ENCODE peak calls at places on chromosomes 1 and 21, in seven cellular contexts. F is stimulated activated CD4-positive, alpha-beta T cell treated with anti-CD3 and anti-CD28 coated beads, Interleukin-1b, Interleukin-23, amount 100 ng/mL, for 24 hours; R is amniotic stem cell; K is GM12891; C is AG04449; S is globus pallidus; J is epithelial cell of proximal tubule. P is an unnamed sample.

GRCh38 chr1:160217466-160218165 is 12.4 kb downstream of the PEA15 start:
- DNase-seq in R (no peak), K (no peak), J (no peak), C (no peak), S (no peak), F (no peak), P (peak; percentile 55)

GRCh38 chr1:69967245-69967766 is 238.1 kb downstream of the LRRC40 start:
- DNase-seq in C (no peak), F (no peak), R (no peak), S (no peak), K (no peak), J (no peak), P (no peak)

GRCh38 chr1:64082459-64082858 is 121.0 kb upstream of the UBE2U start:
- DNase-seq in J (no peak), F (no peak), C (peak; percentile 42), K (no peak), R (peak; percentile 55), S (no peak), P (no peak)

GRCh38 chr21:31706562-31706961 is 25.4 kb downstream of the SCAF4 start:
- DNase-seq in R (no peak), J (no peak), F (no peak), C (no peak), K (no peak), S (no peak), P (no peak)

GRCh38 chr1:182069028-182069466 is 7.5 kb upstream of the ZNF648 start:
- DNase-seq in S (peak; percentile 57), J (no peak), R (no peak), F (no peak), K (peak; percentile 50), C (no peak), P (no peak)

GRCh38 chr1:112852276-112852675 is 103.7 kb downstream of the SLC16A1 start:
- DNase-seq in C (no peak), J (no peak), S (no peak), K (no peak), R (no peak), F (no peak), P (no peak)

GRCh38 chr1:6635161-6635909 is 10.7 kb downstream of the THAP3 start:
- DNase-seq in C (no peak), F (no peak), J (no peak), S (no peak), K (no peak), R (no peak), P (no peak)

GRCh38 chr1:80083892-80084291 is 1077.4 kb upstream of the ADGRL4 start:
- DNase-seq in J (no peak), K (no peak), S (no peak), R (no peak), F (no peak), C (no peak), P (no peak)

GRCh38 chr1:220878223-220879081 is 791 bp upstream of the HLX start:
- DNase-seq in C (no peak), J (no peak), K (peak; percentile 23), F (no peak), S (peak; percentile 18), R (no peak), P (no peak)

GRCh38 chr1:156319664-156320063 is 18.4 kb downstream of the CCT3 start:
- DNase-seq in C (no peak), S (peak; percentile 16), R (no peak), F (no peak), J (no peak), K (no peak), P (no peak)

GRCh38 chr1:164624393-164624792 is 65.4 kb downstream of the PBX1 start:
- DNase-seq in C (no peak), S (no peak), F (no peak), J (no peak), K (no peak), R (no peak), P (no peak)

GRCh38 chr21:34852438-34852837 is 183.6 kb downstream of the CLIC6 start:
- DNase-seq in R (no peak), J (no peak), C (no peak), S (no peak), K (no peak), F (no peak), P (no peak)

GRCh38 chr1:157166581-157166980 is 28.4 kb upstream of the ETV3 start:
- DNase-seq in F (no peak), J (no peak), S (no peak), R (no peak), K (no peak), C (no peak), P (no peak)

GRCh38 chr1:160244209-160244608 is 18.1 kb downstream of the DCAF8 start:
- DNase-seq in J (no peak), C (no peak), F (no peak), K (no peak), S (no peak), R (no peak), P (no peak)

GRCh38 chr1:34984435-34985062 is 598 bp downstream of the TMEM35B start:
- DNase-seq in R (no peak), F (peak; percentile 16), S (peak; percentile 10), J (no peak), K (no peak), C (no peak), P (peak; percentile 63)

GRCh38 chr1:184110253-184111204 is 59.0 kb downstream of the TSEN15 start:
- DNase-seq in J (no peak), S (no peak), F (no peak), C (no peak), R (no peak), K (no peak), P (no peak)

GRCh38 chr1:78437941-78438340 is 52.8 kb upstream of the PTGFR start:
- DNase-seq in C (no peak), F (no peak), K (no peak), S (no peak), J (no peak), R (no peak), P (no peak)

GRCh38 chr1:3011631-3012510 is 9.4 kb upstream of the ACTRT2 start:
- DNase-seq in J (no peak), C (no peak), R (no peak), S (peak; percentile 73), F (no peak), K (no peak), P (no peak)

GRCh38 chr1:117284408-117285215 is 73.9 kb upstream of the VTCN1 start:
- DNase-seq in K (no peak), C (peak; percentile 37), R (peak; percentile 56), S (peak; percentile 64), J (peak; percentile 47), F (no peak), P (no peak)

GRCh38 chr1:47623174-47623940 is 185.5 kb downstream of the FOXD2 start:
- DNase-seq in F (no peak), C (no peak), R (no peak), K (no peak), J (no peak), S (no peak), P (no peak)

GRCh38 chr1:23122023-23122738 is 46.5 kb downstream of the LUZP1 start:
- DNase-seq in C (no peak), R (no peak), S (no peak), J (no peak), F (no peak), K (no peak), P (no peak)

GRCh38 chr1:181038399-181038873 is 4.7 kb downstream of the MR1 start:
- DNase-seq in K (no peak), S (peak; percentile 63), J (no peak), F (no peak), R (no peak), C (no peak), P (no peak)

GRCh38 chr1:153577138-153577537 is 11.5 kb upstream of the S100A2 start:
- DNase-seq in F (no peak), S (no peak), K (no peak), C (no peak), R (no peak), J (no peak), P (no peak)

GRCh38 chr1:194295690-194296089 is 1109.3 kb upstream of the B3GALT2 start:
- DNase-seq in J (peak; percentile 29), C (no peak), R (no peak), F (no peak), S (no peak), K (no peak), P (no peak)